ENCODE peak calls at places on chromosomes 2 and 18, in seven cellular contexts. C is Peyer's patch, G is GM23338, X is right lobe of liver, I is GM12865, S is right atrium auricular region, L is fibroblast of mammary gland. K is an unnamed sample.

GRCh38 chr2:45874324-45874723 is 222.8 kb downstream of the PRKCE start:
- DNase-seq in C (no peak), G (no peak), X (peak), I (no peak), S (peak), L (peak), K (no peak)

GRCh38 chr18:34600118-34600517 is 110.0 kb upstream of the DTNA start:
- DNase-seq in C (no peak), G (no peak), X (no peak), I (no peak), S (no peak), L (peak), K (no peak)

GRCh38 chr2:10412380-10412779 is 35.7 kb downstream of the ODC1 start:
- DNase-seq in C (no peak), G (peak), X (no peak), I (peak), S (no peak), L (peak), K (no peak)

GRCh38 chr18:64100136-64100922 is 48.6 kb downstream of the LINC00305 start:
- DNase-seq in C (no peak), G (no peak), X (no peak), I (peak), S (no peak), L (no peak), K (no peak)

GRCh38 chr18:23049698-23050373 is 85.4 kb upstream of the CABLES1 start:
- DNase-seq in C (no peak), G (no peak), X (no peak), I (no peak), S (no peak), L (no peak), K (no peak)

GRCh38 chr2:233061007-233061590 is 957 bp downstream of the INPP5D start:
- DNase-seq in C (no peak), G (no peak), X (no peak), I (peak), S (no peak), L (no peak), K (no peak)

GRCh38 chr2:148876589-148877402 is 1.8 kb downstream of the KIF5C start:
- DNase-seq in C (no peak), G (peak), X (no peak), I (peak), S (no peak), L (no peak), K (peak)

GRCh38 chr2:134080759-134081158 is 173.1 kb upstream of the MGAT5 start:
- DNase-seq in C (no peak), G (peak), X (no peak), I (no peak), S (no peak), L (no peak), K (no peak)

GRCh38 chr2:65053199-65053598 is 3.0 kb upstream of the CEP68 start:
- DNase-seq in C (no peak), G (no peak), X (no peak), I (peak), S (no peak), L (no peak), K (no peak)

GRCh38 chr2:189683348-189683747 is 8.9 kb downstream of the ANKAR start:
- DNase-seq in C (no peak), G (no peak), X (no peak), I (no peak), S (no peak), L (peak), K (no peak)

GRCh38 chr18:77063256-77063655 is 69.3 kb downstream of the MBP start:
- DNase-seq in C (no peak), G (peak), X (no peak), I (peak), S (peak), L (peak), K (no peak)

GRCh38 chr18:35389095-35389618 is 12.0 kb upstream of the ZNF396 start:
- DNase-seq in C (no peak), G (no peak), X (no peak), I (no peak), S (no peak), L (peak), K (no peak)

GRCh38 chr2:57890462-57890861 is 156.1 kb upstream of the VRK2 start:
- DNase-seq in C (no peak), G (no peak), X (no peak), I (peak), S (no peak), L (peak), K (no peak)

GRCh38 chr2:100754951-100755350 is 65.0 kb upstream of the NPAS2 start:
- DNase-seq in C (no peak), G (no peak), X (no peak), I (no peak), S (no peak), L (peak), K (no peak)

GRCh38 chr2:130871843-130872242 is 35.1 kb downstream of the ARHGEF4 start:
- DNase-seq in C (no peak), G (no peak), X (no peak), I (no peak), S (no peak), L (no peak), K (no peak)

GRCh38 chr2:165901996-165902395 is 51.6 kb downstream of the TTC21B start:
- DNase-seq in C (no peak), G (no peak), X (no peak), I (no peak), S (no peak), L (no peak), K (no peak)

GRCh38 chr2:132911726-132912724 is 242.0 kb upstream of the LYPD1 start:
- DNase-seq in C (no peak), G (peak), X (no peak), I (no peak), S (no peak), L (no peak), K (no peak)

GRCh38 chr2:191679818-191680600 is 2.1 kb downstream of the NABP1 start:
- DNase-seq in C (no peak), G (no peak), X (no peak), I (peak), S (no peak), L (peak), K (no peak)

GRCh38 chr2:191952515-191953270 is 105.8 kb upstream of the CAVIN2 start:
- DNase-seq in C (no peak), G (no peak), X (no peak), I (no peak), S (no peak), L (no peak), K (no peak)

GRCh38 chr2:133054297-133054696 is 384.3 kb upstream of the LYPD1 start:
- DNase-seq in C (no peak), G (peak), X (no peak), I (no peak), S (no peak), L (no peak), K (no peak)

GRCh38 chr2:181643158-181643557 is 13.7 kb downstream of the CERKL start:
- DNase-seq in C (no peak), G (no peak), X (no peak), I (no peak), S (no peak), L (no peak), K (no peak)

GRCh38 chr2:393711-394696 is 106.1 kb upstream of the ALKAL2 start:
- DNase-seq in C (no peak), G (peak), X (no peak), I (no peak), S (no peak), L (no peak), K (peak)

GRCh38 chr2:178280261-178280852 is 86.0 kb downstream of the OSBPL6 start:
- DNase-seq in C (no peak), G (peak), X (no peak), I (peak), S (no peak), L (peak), K (no peak)

GRCh38 chr2:122831644-122832043 is 1076.2 kb downstream of the TSN start:
- DNase-seq in C (no peak), G (no peak), X (no peak), I (no peak), S (no peak), L (no peak), K (no peak)

GRCh38 chr18:21191596-21192307 is 50.3 kb upstream of the GREB1L start:
- DNase-seq in C (peak), G (peak), X (peak), I (peak), S (no peak), L (peak), K (no peak)

GRCh38 chr2:1253608-1254007 is 159.7 kb upstream of the TPO start:
- DNase-seq in C (no peak), G (no peak), X (no peak), I (no peak), S (no peak), L (no peak), K (no peak)

GRCh38 chr18:12296457-12296856 is 11.6 kb upstream of the TUBB6 start:
- DNase-seq in C (no peak), G (no peak), X (no peak), I (no peak), S (no peak), L (no peak), K (no peak)

GRCh38 chr2:19542796-19543195 is 184.4 kb upstream of the OSR1 start:
- DNase-seq in C (no peak), G (no peak), X (no peak), I (no peak), S (no peak), L (peak), K (no peak)

GRCh38 chr2:221243758-221244157 is 328.3 kb downstream of the EPHA4 start:
- DNase-seq in C (no peak), G (no peak), X (no peak), I (no peak), S (no peak), L (no peak), K (no peak)

GRCh38 chr2:5673148-5673860 is 18.9 kb upstream of the SOX11 start:
- DNase-seq in C (no peak), G (peak), X (no peak), I (no peak), S (no peak), L (no peak), K (no peak)

GRCh38 chr2:70753978-70754377 is 14.0 kb downstream of the ADD2 start:
- DNase-seq in C (no peak), G (no peak), X (no peak), I (no peak), S (no peak), L (no peak), K (no peak)

GRCh38 chr18:12995952-12996477 is 4.9 kb downstream of the CEP192 start:
- DNase-seq in C (no peak), G (no peak), X (no peak), I (peak), S (no peak), L (no peak), K (no peak)

GRCh38 chr18:47261902-47262301 is 10.4 kb upstream of the SKOR2 start:
- DNase-seq in C (no peak), G (peak), X (no peak), I (no peak), S (no peak), L (no peak), K (no peak)

GRCh38 chr18:48621240-48621639 is 82.4 kb downstream of the CTIF start:
- DNase-seq in C (no peak), G (no peak), X (no peak), I (no peak), S (no peak), L (peak), K (no peak)

GRCh38 chr18:77733292-77733903 is 483.8 kb downstream of the GALR1 start:
- DNase-seq in C (no peak), G (peak), X (no peak), I (no peak), S (no peak), L (no peak), K (no peak)

DNA sequence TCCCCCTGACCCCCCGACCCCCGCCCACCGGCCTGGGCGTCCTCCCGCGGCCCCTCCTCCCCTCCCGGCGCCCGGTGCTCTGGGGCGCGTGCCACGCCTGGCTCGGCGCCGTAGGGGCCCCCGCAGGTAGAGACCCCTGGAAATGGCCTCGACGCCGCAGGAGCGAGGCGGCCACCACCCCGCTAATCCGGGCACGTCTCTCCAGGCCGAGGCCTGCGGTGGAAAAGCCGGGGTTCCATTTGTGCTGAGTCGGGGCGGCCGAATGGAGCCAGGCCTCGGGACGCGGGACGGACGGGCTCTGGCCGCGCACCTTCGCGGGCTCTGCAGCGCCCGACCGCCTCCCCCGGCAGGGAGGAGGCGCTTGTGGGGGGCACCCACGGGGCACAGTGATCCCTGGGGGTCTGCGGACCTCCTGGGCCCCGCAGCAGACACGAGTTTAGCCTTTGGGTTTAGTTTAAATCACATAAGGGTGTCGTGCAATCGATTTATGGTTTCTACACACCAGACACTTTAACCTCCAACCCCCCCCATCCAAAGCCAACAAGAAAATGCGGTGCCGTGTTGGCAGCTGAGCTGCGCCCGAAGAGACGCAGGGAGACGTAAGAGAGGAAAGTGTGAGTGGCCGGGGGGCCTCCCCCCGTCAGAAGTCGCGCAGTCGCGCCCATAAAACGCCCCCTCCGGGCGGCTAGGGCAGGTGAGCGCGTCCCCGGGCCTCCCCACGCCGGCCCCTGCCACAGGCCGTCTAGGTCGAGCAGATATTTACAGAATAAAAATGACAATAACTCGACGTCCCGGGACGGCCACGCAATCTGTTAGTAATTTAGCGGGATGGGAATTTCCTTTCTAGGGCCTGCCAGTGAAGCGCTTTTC is 1.1 kb upstream of the NFATC1 start:
- DNase-seq in C (peak), G (no peak), X (no peak), I (no peak), S (peak), L (peak), K (no peak)
- H3K4me3 ChIP-seq in C (peak), G (peak), X (peak), I (peak), S (peak), L (no peak), K (peak)

GRCh38 chr18:59743561-59743960 is 46.3 kb upstream of the CCBE1 start:
- DNase-seq in C (no peak), G (no peak), X (no peak), I (no peak), S (no peak), L (peak), K (no peak)
- H3K4me3 ChIP-seq in C (no peak), G (no peak), X (no peak), I (no peak), S (no peak), L (no peak), K (no peak)

GRCh38 chr2:217939220-217939619 is 63.6 kb downstream of the TNS1 start:
- DNase-seq in C (no peak), G (no peak), X (no peak), I (no peak), S (no peak), L (no peak), K (no peak)
- H3K4me3 ChIP-seq in C (no peak), G (no peak), X (peak), I (no peak), S (peak), L (no peak), K (no peak)

DNA sequence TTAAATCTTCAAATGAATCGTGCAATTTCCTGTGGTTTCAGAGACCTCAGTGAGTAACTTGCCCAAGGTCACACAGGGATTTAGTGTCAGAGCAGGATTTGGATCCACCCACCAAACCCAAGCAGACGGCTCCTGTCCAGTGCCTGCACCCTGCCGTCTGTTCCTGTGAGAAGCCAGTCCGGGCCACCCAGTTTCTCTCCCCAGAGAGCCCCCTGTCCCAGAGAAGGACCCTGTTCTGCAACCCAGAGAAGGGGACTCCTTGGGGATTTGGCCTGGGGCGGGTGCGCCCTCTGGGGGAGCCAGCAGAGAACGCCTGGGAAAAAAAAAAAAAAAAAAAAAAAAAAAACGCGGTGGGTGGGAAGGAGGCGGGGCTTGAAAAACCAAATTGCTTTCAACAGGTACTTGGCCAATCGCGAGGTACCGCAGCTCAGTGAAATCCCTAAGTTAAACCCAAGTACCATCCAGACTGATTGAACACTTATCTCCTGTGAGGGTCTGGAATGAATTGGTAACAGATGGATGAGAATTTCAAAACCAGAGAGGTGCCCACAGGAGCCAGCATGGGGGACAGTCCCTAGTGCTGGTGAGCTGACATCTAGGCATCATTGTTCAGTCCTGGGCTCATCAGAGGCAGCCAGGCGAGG is 30.9 kb upstream of the REEP1 start:
- DNase-seq in C (peak), G (peak), X (no peak), I (peak), S (no peak), L (peak), K (peak)
- H3K4me3 ChIP-seq in C (no peak), G (peak), X (no peak), I (no peak), S (no peak), L (no peak), K (no peak)

GRCh38 chr2:23435250-23436035 is 50.5 kb downstream of the KLHL29 start:
- DNase-seq in C (no peak), G (no peak), X (peak), I (no peak), S (no peak), L (no peak), K (no peak)
- H3K4me3 ChIP-seq in C (no peak), G (no peak), X (no peak), I (no peak), S (no peak), L (no peak), K (no peak)

DNA sequence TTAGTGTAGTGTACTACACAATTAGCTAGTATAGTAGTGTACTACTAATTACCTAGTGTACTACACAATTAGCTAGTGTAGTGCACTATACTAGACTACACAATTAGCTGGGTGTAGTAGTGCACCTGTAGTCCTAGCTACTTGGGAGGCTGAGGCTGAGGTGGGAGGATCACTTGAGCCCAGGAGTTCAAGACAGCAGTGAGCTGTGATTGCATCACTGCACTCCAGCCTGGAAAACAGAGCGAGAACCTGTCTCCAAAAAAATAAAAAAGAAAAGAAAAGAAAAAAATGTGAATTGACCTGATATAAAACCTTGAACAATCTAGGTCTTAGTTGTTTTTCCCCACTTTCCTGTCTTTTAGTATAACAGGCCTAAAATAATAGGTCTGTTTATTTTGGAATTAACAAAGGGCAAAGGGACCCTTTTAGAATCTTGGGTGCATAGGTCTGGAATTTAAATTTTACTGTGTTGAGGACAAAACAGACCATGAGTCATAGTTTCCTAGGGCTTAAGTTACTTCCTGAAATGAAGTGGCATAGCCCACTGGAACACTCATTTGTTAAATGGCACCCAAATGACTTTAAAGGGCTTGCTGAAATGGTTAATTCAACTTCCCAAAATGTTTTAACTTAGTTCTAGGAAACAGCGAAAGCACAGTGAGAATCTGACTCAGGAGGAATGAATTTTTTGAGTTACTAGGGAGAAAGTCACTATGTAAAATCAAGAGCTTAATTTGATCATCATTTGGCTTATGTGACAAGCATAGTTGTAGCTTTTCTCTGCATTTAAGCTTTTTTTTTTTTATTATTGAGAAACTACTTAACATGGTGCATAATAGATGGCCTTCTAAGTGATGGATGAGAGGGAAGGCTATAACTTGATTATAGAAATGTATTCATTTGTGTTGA is 50.7 kb upstream of the ARL5A start:
- DNase-seq in C (no peak), G (no peak), X (no peak), I (no peak), S (no peak), L (peak), K (no peak)
- H3K4me3 ChIP-seq in C (no peak), G (no peak), X (no peak), I (no peak), S (no peak), L (no peak), K (no peak)

DNA sequence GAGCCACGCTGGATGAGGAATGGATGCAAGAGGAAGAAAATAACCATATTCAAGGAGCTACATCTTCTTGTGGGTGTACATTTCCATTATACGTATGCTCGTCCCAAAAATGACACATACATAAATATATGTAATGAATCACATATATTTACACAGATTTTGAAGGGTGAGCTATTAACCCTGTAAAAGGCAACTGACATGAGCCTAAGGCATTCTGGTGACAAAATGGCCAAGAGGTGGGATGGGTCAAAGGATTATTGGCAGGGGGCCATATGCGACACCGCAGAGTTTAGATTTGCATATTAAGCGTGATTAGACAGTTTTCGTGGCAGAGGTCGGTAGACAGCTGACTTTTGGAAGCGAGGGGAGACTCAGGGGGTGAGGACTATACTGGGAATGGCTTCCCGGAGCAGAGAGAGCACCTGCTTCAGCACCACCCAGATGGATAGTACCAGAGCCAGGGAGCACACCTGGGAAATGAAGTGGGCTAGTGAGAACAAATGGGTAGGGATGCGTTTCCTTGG is 431 bp upstream of the CNRIP1 start:
- DNase-seq in C (no peak), G (peak), X (no peak), I (no peak), S (no peak), L (no peak), K (peak)
- H3K4me3 ChIP-seq in C (peak), G (peak), X (peak), I (peak), S (peak), L (peak), K (peak)